ENCODE peak calls at places on chromosomes 5 and 9, in seven cellular contexts. R, W, I, Y, M, P and G are unnamed samples.

GRCh38 chr9:22102347-22103053 is 93.4 kb upstream of the CDKN2B start:
- DNase-seq in P (no peak), R (no peak), M (no peak), Y (no peak), W (no peak), I (no peak), G (no peak)

GRCh38 chr5:74206571-74207550 is 433.7 kb downstream of the ENC1 start:
- DNase-seq in P (no peak), R (peak), W (no peak), M (peak), I (peak), Y (no peak), G (no peak)

GRCh38 chr9:131282175-131282574 is 5.9 kb upstream of the FAM78A start:
- DNase-seq in Y (no peak), I (no peak), M (no peak), P (no peak), W (no peak), R (no peak), G (no peak)

GRCh38 chr5:14105717-14106435 is 37.3 kb upstream of the TRIO start:
- DNase-seq in R (peak), I (peak), W (peak), Y (no peak), P (no peak), M (peak), G (no peak)

GRCh38 chr9:38360880-38361836 is 31.3 kb upstream of the ALDH1B1 start:
- DNase-seq in M (no peak), Y (no peak), I (peak), R (no peak), P (no peak), W (no peak), G (no peak)

GRCh38 chr5:158198636-158199035 is 339.7 kb upstream of the CLINT1 start:
- DNase-seq in I (no peak), Y (no peak), W (no peak), M (no peak), P (peak), R (no peak), G (no peak)

GRCh38 chr5:175885813-175886212 is 14.4 kb downstream of the CPLX2 start:
- DNase-seq in I (peak), W (no peak), Y (no peak), P (no peak), M (no peak), R (no peak), G (no peak)

GRCh38 chr9:135587658-135588057 is 26.1 kb downstream of the PAEP start:
- DNase-seq in Y (no peak), P (no peak), W (no peak), M (no peak), R (no peak), I (no peak), G (no peak)

GRCh38 chr9:35608221-35608620 is 3.2 kb downstream of the TESK1 start:
- DNase-seq in M (no peak), R (no peak), I (no peak), W (no peak), P (no peak), Y (no peak), G (no peak)

GRCh38 chr5:51832934-51833470 is 449.8 kb downstream of the ISL1 start:
- DNase-seq in Y (no peak), M (no peak), I (no peak), W (no peak), R (no peak), P (no peak), G (no peak)

GRCh38 chr5:56625577-56625976 is 189.8 kb upstream of the MAP3K1 start:
- DNase-seq in Y (no peak), R (peak), I (peak), M (peak), W (peak), P (no peak), G (no peak)

GRCh38 chr5:168947212-168947868 is 353.6 kb downstream of the SLIT3 start:
- DNase-seq in R (peak), W (no peak), Y (peak), M (peak), I (peak), P (peak), G (no peak)

GRCh38 chr9:124199474-124199873 is 58.3 kb upstream of the NEK6 start:
- DNase-seq in P (no peak), W (no peak), Y (no peak), M (no peak), R (no peak), I (no peak), G (no peak)

GRCh38 chr9:69120380-69121154 is 53.5 kb upstream of the TJP2 start:
- DNase-seq in R (no peak), Y (no peak), W (no peak), P (peak), I (no peak), M (no peak), G (no peak)

GRCh38 chr5:122649080-122649479 is 125.8 kb upstream of the SNX2 start:
- DNase-seq in P (no peak), I (peak), W (no peak), M (no peak), R (no peak), Y (no peak), G (no peak)

GRCh38 chr9:27535701-27536118 is 6.1 kb upstream of the MOB3B start:
- DNase-seq in P (no peak), Y (no peak), W (no peak), R (no peak), M (no peak), I (no peak), G (no peak)

GRCh38 chr9:134618163-134618822 is 23.3 kb upstream of the COL5A1 start:
- DNase-seq in Y (no peak), W (no peak), P (no peak), I (no peak), R (no peak), M (no peak), G (no peak)

GRCh38 chr9:37415011-37415719 is 7.3 kb upstream of the GRHPR start:
- DNase-seq in M (peak), Y (peak), P (peak), R (peak), I (peak), W (peak), G (peak)

GRCh38 chr5:132426525-132427138 is 57.1 kb downstream of the SLC22A5 start:
- DNase-seq in I (peak), M (peak), R (peak), P (peak), Y (peak), W (peak), G (peak)